ENCODE peak calls at places on chromosomes 3 and 15, in ten cellular contexts. One of them, this sample, is unnamed.
A peak's percentile ranks its signal among the peaks of the same experiment; 100 is the strongest.

GRCh38 chr15:85284497-85284896 is 95.9 kb upstream of the AKAP13 start:
- DNase-seq in OCI-LY7: peak; percentile 65
- DNase-seq in hepatic stellate cell: no peak
- DNase-seq in activated CD4-positive, alpha-beta T cell treated with anti-CD3 and anti-CD28 coated beads for 48 hours: no peak
- DNase-seq in MV-4-11: no peak
- DNase-seq in effector CD4-positive, alpha-beta T cell: no peak
- DNase-seq in NCI-H1694: no peak
- DNase-seq in upper lobe of right lung: no peak
- DNase-seq in hepatocyte: no peak
- DNase-seq in ELF-1: no peak
- DNase-seq in this sample: no peak

GRCh38 chr3:14150078-14150477 is 25.2 kb downstream of the TMEM43 start:
- DNase-seq in upper lobe of right lung: no peak
- DNase-seq in hepatocyte: no peak
- DNase-seq in OCI-LY7: no peak
- DNase-seq in ELF-1: no peak
- DNase-seq in activated CD4-positive, alpha-beta T cell treated with anti-CD3 and anti-CD28 coated beads for 48 hours: no peak
- DNase-seq in MV-4-11: no peak
- DNase-seq in effector CD4-positive, alpha-beta T cell: no peak
- DNase-seq in NCI-H1694: no peak
- DNase-seq in hepatic stellate cell: no peak
- DNase-seq in this sample: no peak

GRCh38 chr15:20348900-20349773 is 192.5 kb downstream of the GOLGA6L6 start:
- DNase-seq in hepatocyte: peak; percentile 48
- DNase-seq in NCI-H1694: no peak
- DNase-seq in OCI-LY7: no peak
- DNase-seq in activated CD4-positive, alpha-beta T cell treated with anti-CD3 and anti-CD28 coated beads for 48 hours: peak; percentile 4
- DNase-seq in MV-4-11: no peak
- DNase-seq in ELF-1: no peak
- DNase-seq in hepatic stellate cell: peak; percentile 12
- DNase-seq in upper lobe of right lung: peak; percentile 78
- DNase-seq in effector CD4-positive, alpha-beta T cell: no peak
- DNase-seq in this sample: no peak

GRCh38 chr3:11556851-11557644 is 86.7 kb downstream of the VGLL4 start:
- DNase-seq in NCI-H1694: no peak
- DNase-seq in OCI-LY7: no peak
- DNase-seq in MV-4-11: no peak
- DNase-seq in hepatic stellate cell: peak; percentile 91
- DNase-seq in hepatocyte: no peak
- DNase-seq in activated CD4-positive, alpha-beta T cell treated with anti-CD3 and anti-CD28 coated beads for 48 hours: no peak
- DNase-seq in ELF-1: no peak
- DNase-seq in effector CD4-positive, alpha-beta T cell: no peak
- DNase-seq in upper lobe of right lung: peak; percentile 45
- DNase-seq in this sample: no peak

GRCh38 chr3:40980467-40980866 is 218.8 kb upstream of the CTNNB1 start:
- DNase-seq in effector CD4-positive, alpha-beta T cell: no peak
- DNase-seq in MV-4-11: no peak
- DNase-seq in upper lobe of right lung: no peak
- DNase-seq in OCI-LY7: no peak
- DNase-seq in ELF-1: no peak
- DNase-seq in hepatocyte: no peak
- DNase-seq in hepatic stellate cell: no peak
- DNase-seq in NCI-H1694: no peak
- DNase-seq in activated CD4-positive, alpha-beta T cell treated with anti-CD3 and anti-CD28 coated beads for 48 hours: peak; percentile 34
- DNase-seq in this sample: no peak

GRCh38 chr15:94107652-94108051 is 123.7 kb upstream of the MCTP2 start:
- DNase-seq in OCI-LY7: no peak
- DNase-seq in activated CD4-positive, alpha-beta T cell treated with anti-CD3 and anti-CD28 coated beads for 48 hours: no peak
- DNase-seq in hepatic stellate cell: no peak
- DNase-seq in effector CD4-positive, alpha-beta T cell: no peak
- DNase-seq in upper lobe of right lung: no peak
- DNase-seq in MV-4-11: no peak
- DNase-seq in ELF-1: no peak
- DNase-seq in hepatocyte: no peak
- DNase-seq in NCI-H1694: no peak
- DNase-seq in this sample: no peak

GRCh38 chr15:47908950-47909670 is 191.8 kb downstream of the SEMA6D start:
- DNase-seq in NCI-H1694: no peak
- DNase-seq in hepatic stellate cell: no peak
- DNase-seq in ELF-1: no peak
- DNase-seq in MV-4-11: no peak
- DNase-seq in OCI-LY7: no peak
- DNase-seq in upper lobe of right lung: no peak
- DNase-seq in activated CD4-positive, alpha-beta T cell treated with anti-CD3 and anti-CD28 coated beads for 48 hours: no peak
- DNase-seq in effector CD4-positive, alpha-beta T cell: no peak
- DNase-seq in hepatocyte: no peak
- DNase-seq in this sample: no peak

GRCh38 chr15:67834593-67835348 is 5.1 kb downstream of the RNU6-1 start:
- DNase-seq in ELF-1: peak; percentile 65
- DNase-seq in activated CD4-positive, alpha-beta T cell treated with anti-CD3 and anti-CD28 coated beads for 48 hours: peak; percentile 28
- DNase-seq in effector CD4-positive, alpha-beta T cell: no peak
- DNase-seq in upper lobe of right lung: no peak
- DNase-seq in OCI-LY7: no peak
- DNase-seq in hepatocyte: no peak
- DNase-seq in hepatic stellate cell: no peak
- DNase-seq in MV-4-11: no peak
- DNase-seq in NCI-H1694: no peak
- DNase-seq in this sample: no peak

GRCh38 chr3:161069441-161070251 is 35.5 kb downstream of the B3GALNT1 start:
- DNase-seq in NCI-H1694: no peak
- DNase-seq in ELF-1: no peak
- DNase-seq in hepatocyte: no peak
- DNase-seq in hepatic stellate cell: peak; percentile 27
- DNase-seq in activated CD4-positive, alpha-beta T cell treated with anti-CD3 and anti-CD28 coated beads for 48 hours: no peak
- DNase-seq in effector CD4-positive, alpha-beta T cell: no peak
- DNase-seq in upper lobe of right lung: no peak
- DNase-seq in MV-4-11: peak; percentile 98
- DNase-seq in OCI-LY7: peak; percentile 87
- DNase-seq in this sample: no peak

GRCh38 chr15:63502843-63503738 is 1.3 kb upstream of the USP3 start:
- DNase-seq in NCI-H1694: no peak
- DNase-seq in upper lobe of right lung: peak; percentile 97
- DNase-seq in MV-4-11: peak; percentile 99
- DNase-seq in hepatocyte: peak; percentile 95
- DNase-seq in activated CD4-positive, alpha-beta T cell treated with anti-CD3 and anti-CD28 coated beads for 48 hours: peak; percentile 84
- DNase-seq in hepatic stellate cell: peak; percentile 50
- DNase-seq in effector CD4-positive, alpha-beta T cell: peak; percentile 56
- DNase-seq in ELF-1: peak; percentile 90
- DNase-seq in OCI-LY7: peak; percentile 85
- DNase-seq in this sample: no peak

GRCh38 chr3:161694682-161695586 is 198.3 kb downstream of the OTOL1 start:
- DNase-seq in upper lobe of right lung: no peak
- DNase-seq in MV-4-11: peak; percentile 17
- DNase-seq in hepatocyte: no peak
- DNase-seq in effector CD4-positive, alpha-beta T cell: no peak
- DNase-seq in NCI-H1694: no peak
- DNase-seq in ELF-1: no peak
- DNase-seq in hepatic stellate cell: no peak
- DNase-seq in activated CD4-positive, alpha-beta T cell treated with anti-CD3 and anti-CD28 coated beads for 48 hours: no peak
- DNase-seq in OCI-LY7: no peak
- DNase-seq in this sample: no peak

GRCh38 chr3:159839561-159840379 is 148.9 kb upstream of the IL12A start:
- DNase-seq in upper lobe of right lung: peak; percentile 79
- DNase-seq in NCI-H1694: no peak
- DNase-seq in activated CD4-positive, alpha-beta T cell treated with anti-CD3 and anti-CD28 coated beads for 48 hours: peak; percentile 3
- DNase-seq in hepatic stellate cell: no peak
- DNase-seq in hepatocyte: peak; percentile 32
- DNase-seq in MV-4-11: no peak
- DNase-seq in OCI-LY7: no peak
- DNase-seq in ELF-1: peak; percentile 57
- DNase-seq in effector CD4-positive, alpha-beta T cell: no peak
- DNase-seq in this sample: no peak

GRCh38 chr3:115598216-115598615 is 25.1 kb upstream of the GAP43 start:
- DNase-seq in MV-4-11: no peak
- DNase-seq in OCI-LY7: no peak
- DNase-seq in effector CD4-positive, alpha-beta T cell: no peak
- DNase-seq in hepatocyte: no peak
- DNase-seq in upper lobe of right lung: no peak
- DNase-seq in activated CD4-positive, alpha-beta T cell treated with anti-CD3 and anti-CD28 coated beads for 48 hours: no peak
- DNase-seq in NCI-H1694: no peak
- DNase-seq in hepatic stellate cell: no peak
- DNase-seq in ELF-1: no peak
- DNase-seq in this sample: no peak

GRCh38 chr3:164806188-164806587 is 272.1 kb downstream of the SI start:
- DNase-seq in hepatic stellate cell: no peak
- DNase-seq in MV-4-11: no peak
- DNase-seq in OCI-LY7: no peak
- DNase-seq in NCI-H1694: no peak
- DNase-seq in effector CD4-positive, alpha-beta T cell: no peak
- DNase-seq in activated CD4-positive, alpha-beta T cell treated with anti-CD3 and anti-CD28 coated beads for 48 hours: no peak
- DNase-seq in ELF-1: peak; percentile 5
- DNase-seq in upper lobe of right lung: no peak
- DNase-seq in hepatocyte: no peak
- DNase-seq in this sample: no peak

GRCh38 chr15:40323953-40324937 is 753 bp downstream of the INAFM2 start:
- DNase-seq in OCI-LY7: no peak
- DNase-seq in MV-4-11: no peak
- DNase-seq in effector CD4-positive, alpha-beta T cell: no peak
- DNase-seq in hepatic stellate cell: no peak
- DNase-seq in upper lobe of right lung: peak; percentile 79
- DNase-seq in NCI-H1694: no peak
- DNase-seq in ELF-1: no peak
- DNase-seq in hepatocyte: no peak
- DNase-seq in activated CD4-positive, alpha-beta T cell treated with anti-CD3 and anti-CD28 coated beads for 48 hours: peak; percentile 45
- DNase-seq in this sample: no peak

GRCh38 chr3:25045291-25045690 is 382.8 kb upstream of the RARB start:
- DNase-seq in activated CD4-positive, alpha-beta T cell treated with anti-CD3 and anti-CD28 coated beads for 48 hours: no peak
- DNase-seq in effector CD4-positive, alpha-beta T cell: no peak
- DNase-seq in ELF-1: peak; percentile 36
- DNase-seq in NCI-H1694: no peak
- DNase-seq in upper lobe of right lung: no peak
- DNase-seq in hepatic stellate cell: no peak
- DNase-seq in OCI-LY7: no peak
- DNase-seq in MV-4-11: no peak
- DNase-seq in hepatocyte: peak; percentile 32
- DNase-seq in this sample: no peak

GRCh38 chr3:52385157-52385556 is 59.7 kb downstream of the SEMA3G start:
- DNase-seq in OCI-LY7: peak; percentile 82
- DNase-seq in NCI-H1694: no peak
- DNase-seq in effector CD4-positive, alpha-beta T cell: no peak
- DNase-seq in ELF-1: peak; percentile 86
- DNase-seq in MV-4-11: peak; percentile 49
- DNase-seq in upper lobe of right lung: no peak
- DNase-seq in hepatic stellate cell: peak; percentile 71
- DNase-seq in hepatocyte: peak; percentile 70
- DNase-seq in activated CD4-positive, alpha-beta T cell treated with anti-CD3 and anti-CD28 coated beads for 48 hours: peak; percentile 60
- DNase-seq in this sample: no peak

GRCh38 chr3:108223928-108224327 is 1.7 kb upstream of the IFT57 start:
- DNase-seq in OCI-LY7: peak; percentile 44
- DNase-seq in MV-4-11: peak; percentile 84
- DNase-seq in hepatic stellate cell: no peak
- DNase-seq in NCI-H1694: no peak
- DNase-seq in activated CD4-positive, alpha-beta T cell treated with anti-CD3 and anti-CD28 coated beads for 48 hours: no peak
- DNase-seq in effector CD4-positive, alpha-beta T cell: no peak
- DNase-seq in hepatocyte: no peak
- DNase-seq in ELF-1: no peak
- DNase-seq in upper lobe of right lung: no peak
- DNase-seq in this sample: peak; percentile 58

GRCh38 chr3:160055659-160056058 is 67.0 kb downstream of the IL12A start:
- DNase-seq in ELF-1: no peak
- DNase-seq in MV-4-11: no peak
- DNase-seq in effector CD4-positive, alpha-beta T cell: no peak
- DNase-seq in upper lobe of right lung: no peak
- DNase-seq in hepatic stellate cell: no peak
- DNase-seq in activated CD4-positive, alpha-beta T cell treated with anti-CD3 and anti-CD28 coated beads for 48 hours: no peak
- DNase-seq in hepatocyte: no peak
- DNase-seq in NCI-H1694: no peak
- DNase-seq in OCI-LY7: no peak
- DNase-seq in this sample: no peak

GRCh38 chr3:13123765-13124164 is 50.5 kb upstream of the IQSEC1 start:
- DNase-seq in OCI-LY7: no peak
- DNase-seq in MV-4-11: no peak
- DNase-seq in effector CD4-positive, alpha-beta T cell: no peak
- DNase-seq in hepatocyte: no peak
- DNase-seq in NCI-H1694: no peak
- DNase-seq in hepatic stellate cell: no peak
- DNase-seq in activated CD4-positive, alpha-beta T cell treated with anti-CD3 and anti-CD28 coated beads for 48 hours: no peak
- DNase-seq in ELF-1: no peak
- DNase-seq in upper lobe of right lung: no peak
- DNase-seq in this sample: no peak

GRCh38 chr3:49805884-49806701 is 3.0 kb downstream of the INKA1 start:
- DNase-seq in hepatic stellate cell: no peak
- DNase-seq in ELF-1: peak; percentile 27
- DNase-seq in OCI-LY7: peak; percentile 78
- DNase-seq in upper lobe of right lung: no peak
- DNase-seq in hepatocyte: peak; percentile 82
- DNase-seq in effector CD4-positive, alpha-beta T cell: no peak
- DNase-seq in MV-4-11: peak; percentile 62
- DNase-seq in NCI-H1694: no peak
- DNase-seq in activated CD4-positive, alpha-beta T cell treated with anti-CD3 and anti-CD28 coated beads for 48 hours: peak; percentile 44
- DNase-seq in this sample: no peak

GRCh38 chr3:42036483-42036823 is 54.7 kb upstream of the TRAK1 start:
- DNase-seq in upper lobe of right lung: no peak
- DNase-seq in OCI-LY7: no peak
- DNase-seq in hepatic stellate cell: peak; percentile 86
- DNase-seq in MV-4-11: no peak
- DNase-seq in NCI-H1694: no peak
- DNase-seq in hepatocyte: peak; percentile 82
- DNase-seq in ELF-1: no peak
- DNase-seq in effector CD4-positive, alpha-beta T cell: no peak
- DNase-seq in activated CD4-positive, alpha-beta T cell treated with anti-CD3 and anti-CD28 coated beads for 48 hours: no peak
- DNase-seq in this sample: no peak

GRCh38 chr15:73081321-73081958 is 29.2 kb downstream of the NEO1 start:
- DNase-seq in NCI-H1694: peak; percentile 81
- DNase-seq in effector CD4-positive, alpha-beta T cell: no peak
- DNase-seq in MV-4-11: peak; percentile 31
- DNase-seq in upper lobe of right lung: no peak
- DNase-seq in hepatic stellate cell: peak; percentile 5
- DNase-seq in activated CD4-positive, alpha-beta T cell treated with anti-CD3 and anti-CD28 coated beads for 48 hours: no peak
- DNase-seq in OCI-LY7: peak; percentile 51
- DNase-seq in hepatocyte: peak; percentile 69
- DNase-seq in ELF-1: peak; percentile 6
- DNase-seq in this sample: peak; percentile 57

GRCh38 chr3:100518983-100519382 is 26.6 kb downstream of the TMEM45A start:
- DNase-seq in OCI-LY7: no peak
- DNase-seq in MV-4-11: peak; percentile 10
- DNase-seq in activated CD4-positive, alpha-beta T cell treated with anti-CD3 and anti-CD28 coated beads for 48 hours: no peak
- DNase-seq in hepatic stellate cell: no peak
- DNase-seq in NCI-H1694: no peak
- DNase-seq in upper lobe of right lung: no peak
- DNase-seq in ELF-1: no peak
- DNase-seq in effector CD4-positive, alpha-beta T cell: no peak
- DNase-seq in hepatocyte: no peak
- DNase-seq in this sample: no peak

GRCh38 chr3:62248831-62249776 is 124.2 kb downstream of the FEZF2 start:
- DNase-seq in OCI-LY7: no peak
- DNase-seq in MV-4-11: no peak
- DNase-seq in ELF-1: no peak
- DNase-seq in hepatocyte: no peak
- DNase-seq in effector CD4-positive, alpha-beta T cell: no peak
- DNase-seq in hepatic stellate cell: no peak
- DNase-seq in activated CD4-positive, alpha-beta T cell treated with anti-CD3 and anti-CD28 coated beads for 48 hours: no peak
- DNase-seq in upper lobe of right lung: peak; percentile 63
- DNase-seq in NCI-H1694: no peak
- DNase-seq in this sample: no peak

GRCh38 chr15:80588801-80589200 is 106.3 kb upstream of the ABHD17C start:
- DNase-seq in upper lobe of right lung: no peak
- DNase-seq in MV-4-11: peak; percentile 30
- DNase-seq in hepatic stellate cell: peak; percentile 89
- DNase-seq in hepatocyte: peak; percentile 72
- DNase-seq in activated CD4-positive, alpha-beta T cell treated with anti-CD3 and anti-CD28 coated beads for 48 hours: no peak
- DNase-seq in effector CD4-positive, alpha-beta T cell: no peak
- DNase-seq in NCI-H1694: no peak
- DNase-seq in OCI-LY7: no peak
- DNase-seq in ELF-1: no peak
- DNase-seq in this sample: no peak

GRCh38 chr3:66666362-66666761 is 165.5 kb upstream of the LRIG1 start:
- DNase-seq in NCI-H1694: no peak
- DNase-seq in effector CD4-positive, alpha-beta T cell: no peak
- DNase-seq in MV-4-11: no peak
- DNase-seq in hepatocyte: no peak
- DNase-seq in ELF-1: no peak
- DNase-seq in upper lobe of right lung: no peak
- DNase-seq in activated CD4-positive, alpha-beta T cell treated with anti-CD3 and anti-CD28 coated beads for 48 hours: no peak
- DNase-seq in OCI-LY7: no peak
- DNase-seq in hepatic stellate cell: no peak
- DNase-seq in this sample: no peak

GRCh38 chr3:175585898-175586297 is 726.8 kb downstream of the NAALADL2 start:
- DNase-seq in MV-4-11: no peak
- DNase-seq in upper lobe of right lung: no peak
- DNase-seq in hepatic stellate cell: peak; percentile 48
- DNase-seq in hepatocyte: no peak
- DNase-seq in activated CD4-positive, alpha-beta T cell treated with anti-CD3 and anti-CD28 coated beads for 48 hours: no peak
- DNase-seq in OCI-LY7: no peak
- DNase-seq in NCI-H1694: no peak
- DNase-seq in ELF-1: no peak
- DNase-seq in effector CD4-positive, alpha-beta T cell: no peak
- DNase-seq in this sample: no peak

This sample was measured in SK-N-MC.